ENCODE peak calls at places on chromosomes 5 and 9, in four cellular contexts. One of them, this sample, is unnamed.

GRCh38 chr5:165877475-165877874 is 2372.1 kb downstream of the MAT2B start:
- DNase-seq in HepG2: no peak
- DNase-seq in H1: no peak
- DNase-seq in GM12878: no peak
- DNase-seq in this sample: no peak

GRCh38 chr5:16736158-16736994 is 119.6 kb upstream of the RETREG1 start:
- DNase-seq in HepG2: peak; percentile 94
- DNase-seq in H1: no peak
- DNase-seq in GM12878: no peak
- DNase-seq in this sample: no peak

GRCh38 chr5:132497488-132497997 is 7.0 kb upstream of the IRF1 start:
- DNase-seq in HepG2: no peak
- DNase-seq in H1: no peak
- DNase-seq in GM12878: no peak
- DNase-seq in this sample: no peak

GRCh38 chr9:77977210-77977611 is 54.4 kb downstream of the GNAQ start:
- DNase-seq in HepG2: peak; percentile 79
- DNase-seq in H1: no peak
- DNase-seq in GM12878: no peak
- DNase-seq in this sample: peak; percentile 28

GRCh38 chr9:123397975-123398374 is 42.0 kb downstream of the CRB2 start:
- DNase-seq in HepG2: no peak
- DNase-seq in H1: no peak
- DNase-seq in GM12878: no peak
- DNase-seq in this sample: no peak

GRCh38 chr5:17012289-17012688 is 76.2 kb upstream of the MYO10 start:
- DNase-seq in HepG2: no peak
- DNase-seq in H1: no peak
- DNase-seq in GM12878: no peak
- DNase-seq in this sample: no peak

GRCh38 chr9:122315534-122315933 is 50.9 kb downstream of the MRRF start:
- DNase-seq in HepG2: no peak
- DNase-seq in H1: no peak
- DNase-seq in GM12878: no peak
- DNase-seq in this sample: no peak

GRCh38 chr9:19184144-19184917 is 46.2 kb upstream of the DENND4C start:
- DNase-seq in HepG2: peak; percentile 76
- DNase-seq in H1: no peak
- DNase-seq in GM12878: peak; percentile 46
- DNase-seq in this sample: peak; percentile 12

GRCh38 chr5:149018909-149019443 is 43.9 kb downstream of the SH3TC2 start:
- DNase-seq in HepG2: no peak
- DNase-seq in H1: no peak
- DNase-seq in GM12878: no peak
- DNase-seq in this sample: no peak

GRCh38 chr9:105978822-105979221 is 284.5 kb downstream of the TMEM38B start:
- DNase-seq in HepG2: no peak
- DNase-seq in H1: no peak
- DNase-seq in GM12878: no peak
- DNase-seq in this sample: no peak

GRCh38 chr9:130327781-130328348 is 62.3 kb downstream of the HMCN2 start:
- DNase-seq in HepG2: no peak
- DNase-seq in H1: no peak
- DNase-seq in GM12878: no peak
- DNase-seq in this sample: no peak

DNA sequence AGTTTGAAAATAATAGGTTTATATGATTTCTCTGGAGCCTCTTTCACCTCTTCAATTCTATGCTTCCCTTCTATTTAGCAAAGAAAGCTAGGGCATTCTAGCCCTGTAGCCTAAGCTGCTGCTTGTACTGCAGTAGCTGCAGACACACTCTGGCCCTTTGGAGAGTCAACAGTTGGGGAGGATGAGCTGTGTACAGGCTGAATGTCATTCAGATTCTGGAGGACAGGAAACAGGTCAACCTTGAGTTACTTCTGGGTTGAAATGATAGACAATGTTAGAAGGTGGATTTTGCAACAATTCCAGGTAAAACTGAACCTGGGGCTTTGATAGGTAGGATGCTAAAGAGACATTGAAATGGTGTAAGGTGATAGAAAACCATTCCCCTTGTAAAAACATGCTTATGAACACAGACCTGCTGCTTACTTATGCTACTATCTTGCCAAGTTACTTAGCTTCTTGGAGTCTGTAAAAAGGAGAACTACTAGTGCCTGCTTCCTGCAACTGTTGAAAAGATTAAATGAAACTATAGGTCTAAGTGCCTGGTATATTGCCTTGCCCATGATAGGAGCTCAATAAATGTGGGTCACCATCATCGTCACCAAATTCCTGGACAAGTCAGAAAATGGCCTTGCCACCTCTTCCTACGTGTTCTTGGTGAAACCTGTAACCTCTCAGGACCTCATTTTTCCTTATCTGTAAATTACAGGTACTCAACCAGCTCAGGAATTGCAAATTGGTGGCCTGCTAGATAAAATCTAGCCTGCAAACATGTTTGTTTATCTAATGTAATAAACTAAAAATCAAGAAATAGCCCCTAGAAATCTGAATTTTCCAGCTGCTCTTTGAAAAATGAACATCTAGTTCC is 83.7 kb downstream of the GALNT10 start:
- DNase-seq in HepG2: no peak
- DNase-seq in H1: no peak
- DNase-seq in GM12878: no peak
- DNase-seq in this sample: no peak
- TF ChIP-seq CBX5 in HepG2: no peak
- TF ChIP-seq CBX5 in H1: no peak
- TF ChIP-seq CBX5 in GM12878: no peak
- TF ChIP-seq CBX5 in this sample: no peak

DNA sequence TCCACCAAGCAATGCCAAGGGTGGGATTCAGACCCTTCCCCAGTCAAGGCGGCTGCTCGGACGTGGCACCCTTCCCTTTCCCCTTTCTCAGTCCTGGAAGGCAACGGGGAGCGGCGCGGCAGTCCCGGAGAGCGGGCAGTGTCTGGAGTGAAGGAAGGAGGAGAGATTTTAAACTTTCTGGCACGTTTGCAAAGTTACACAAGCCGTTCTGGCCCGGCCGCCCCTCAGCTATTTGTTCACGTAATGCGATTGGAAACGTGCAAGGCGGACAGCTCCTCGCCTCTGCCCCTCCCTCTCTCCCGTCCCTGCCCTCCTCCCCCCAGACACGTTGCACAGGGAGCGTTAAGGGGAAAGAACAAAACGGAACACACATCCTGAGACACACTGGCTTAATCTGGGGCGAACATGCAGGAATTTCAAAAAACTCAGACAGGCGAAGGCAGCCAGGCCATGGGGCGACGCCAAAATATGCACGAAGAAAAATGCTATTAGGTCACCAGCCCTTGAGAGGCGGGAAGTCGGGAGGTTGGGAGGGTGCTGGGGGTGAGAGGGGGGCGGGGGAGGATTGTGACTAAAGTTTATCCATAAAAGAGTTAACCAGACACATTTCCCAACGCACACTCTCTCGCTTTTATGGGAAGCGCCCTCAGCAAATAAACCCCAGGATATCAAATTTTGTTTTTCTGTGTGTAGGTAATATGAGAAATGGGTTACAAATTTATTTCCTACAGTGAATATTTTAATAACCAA is at the start of gene LOX:
- DNase-seq in HepG2: peak; percentile 47
- DNase-seq in H1: peak; percentile 67
- DNase-seq in GM12878: no peak
- DNase-seq in this sample: no peak
- TF ChIP-seq ATF2 in HepG2: no peak
- TF ChIP-seq ATF2 in H1: no peak
- TF ChIP-seq ATF2 in GM12878: no peak
- TF ChIP-seq ATF2 in this sample: no peak

GRCh38 chr5:99088309-99088708 is 159.5 kb upstream of the CHD1 start:
- DNase-seq in HepG2: peak; percentile 1
- DNase-seq in H1: no peak
- DNase-seq in GM12878: no peak
- DNase-seq in this sample: peak; percentile 22
- TF ChIP-seq CBX5 in HepG2: no peak
- TF ChIP-seq CBX5 in H1: no peak
- TF ChIP-seq CBX5 in GM12878: no peak
- TF ChIP-seq CBX5 in this sample: no peak

DNA sequence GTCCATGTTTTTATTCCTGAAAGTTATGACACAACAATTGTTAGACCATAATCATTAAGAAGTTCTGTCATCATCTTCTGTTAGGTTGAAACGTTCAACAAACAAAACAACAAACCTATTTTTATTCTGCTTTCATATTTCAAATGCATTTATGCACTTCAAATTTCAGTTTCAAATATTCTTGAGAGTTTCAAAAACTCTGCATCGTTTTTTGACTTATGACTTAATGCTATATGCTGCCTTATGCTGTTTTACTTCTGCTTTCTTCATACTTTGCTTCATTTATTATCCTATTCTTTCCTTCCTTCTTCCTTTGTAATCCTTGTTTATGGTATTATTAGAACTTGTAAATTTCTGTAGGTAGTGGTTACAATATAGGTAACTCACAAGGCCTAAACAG is 95.0 kb downstream of the PCSK1 start:
- DNase-seq in HepG2: no peak
- DNase-seq in H1: no peak
- DNase-seq in GM12878: no peak
- DNase-seq in this sample: no peak
- TF ChIP-seq ATF2 in HepG2: no peak
- TF ChIP-seq ATF2 in H1: no peak
- TF ChIP-seq ATF2 in GM12878: no peak
- TF ChIP-seq ATF2 in this sample: no peak

DNA sequence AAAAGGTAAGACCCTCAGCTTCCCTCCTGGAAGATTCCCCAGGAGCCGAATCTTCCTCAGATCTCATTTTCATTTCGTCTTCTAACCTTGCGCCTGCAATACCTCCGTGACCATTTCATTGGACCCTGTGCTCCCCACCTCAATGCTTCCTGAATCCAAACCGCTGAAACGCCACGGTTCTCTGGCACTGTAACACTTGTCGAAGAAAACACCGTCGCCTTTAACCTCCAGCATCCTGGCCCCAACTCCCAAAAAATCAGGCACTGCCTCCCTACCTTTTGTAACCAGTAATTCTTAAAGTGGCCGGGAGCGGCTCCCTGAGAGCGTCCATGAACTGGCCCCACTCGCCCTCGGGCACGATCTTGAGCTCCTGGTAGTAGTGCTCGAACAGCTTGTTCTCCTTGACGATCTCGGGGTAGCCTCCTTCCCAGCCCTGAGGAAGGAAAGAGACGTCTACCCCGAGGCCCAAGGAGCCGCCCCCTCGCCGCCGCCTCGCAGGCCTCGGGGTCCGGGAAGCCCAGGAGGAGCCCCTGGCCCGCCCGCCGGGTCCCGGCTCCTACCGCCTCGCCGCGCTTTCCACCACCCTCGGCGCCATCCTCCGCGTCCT is 417 bp downstream of the NSUN2 start:
- DNase-seq in HepG2: peak; percentile 18
- DNase-seq in H1: no peak
- DNase-seq in GM12878: no peak
- DNase-seq in this sample: peak; percentile 60
- TF ChIP-seq CBX5 in HepG2: no peak
- TF ChIP-seq CBX5 in H1: no peak
- TF ChIP-seq CBX5 in GM12878: no peak
- TF ChIP-seq CBX5 in this sample: no peak

GRCh38 chr9:111483419-111483861 is 743 bp downstream of the ECPAS start:
- DNase-seq in HepG2: peak; percentile 6
- DNase-seq in H1: no peak
- DNase-seq in GM12878: no peak
- DNase-seq in this sample: peak; percentile 72
- TF ChIP-seq ATF2 in HepG2: no peak
- TF ChIP-seq ATF2 in H1: no peak
- TF ChIP-seq ATF2 in GM12878: no peak
- TF ChIP-seq ATF2 in this sample: no peak

GRCh38 chr5:56686337-56687198 is 128.8 kb upstream of the MAP3K1 start:
- DNase-seq in HepG2: no peak
- DNase-seq in H1: no peak
- DNase-seq in GM12878: peak; percentile 46
- DNase-seq in this sample: no peak
- TF ChIP-seq CBX5 in HepG2: no peak
- TF ChIP-seq CBX5 in H1: no peak
- TF ChIP-seq CBX5 in GM12878: no peak
- TF ChIP-seq CBX5 in this sample: no peak

This sample was measured in K562.